ENCODE peak calls at places on chromosome 2, in eight cellular contexts. P is body of pancreas, Q is fibroblast of villous mesenchyme, H is GM13976, J is epithelial cell of prostate, G is upper lobe of right lung, K is left cardiac atrium, T is PC-3. Y is an unnamed sample.

GRCh38 chr2:1744446-1745170 is at the start of gene PXDN:
- DNase-seq in P (no peak), Q (peak; percentile 82), H (no peak), J (no peak), G (peak; percentile 69), K (peak; percentile 73), T (peak; percentile 67), Y (no peak)

GRCh38 chr2:240650254-240650965 is 25.1 kb downstream of the GPR35 start:
- DNase-seq in P (no peak), Q (no peak), H (no peak), J (no peak), G (no peak), K (no peak), T (no peak), Y (no peak)

GRCh38 chr2:240557808-240558207 is at the start of gene ANKMY1:
- DNase-seq in P (peak; percentile 70), Q (peak; percentile 72), H (peak; percentile 86), J (no peak), G (peak; percentile 91), K (peak; percentile 84), T (peak; percentile 53), Y (peak; percentile 47)

GRCh38 chr2:47652041-47652713 is 130.8 kb upstream of the MSH6 start:
- DNase-seq in P (no peak), Q (no peak), H (no peak), J (no peak), G (peak; percentile 37), K (no peak), T (no peak), Y (no peak)

GRCh38 chr2:192070099-192070498 is 124.6 kb downstream of the TMEFF2 start:
- DNase-seq in P (no peak), Q (peak; percentile 16), H (no peak), J (no peak), G (no peak), K (no peak), T (peak; percentile 16), Y (no peak)

GRCh38 chr2:105578166-105578565 is 166.5 kb upstream of the NCK2 start:
- DNase-seq in P (no peak), Q (no peak), H (no peak), J (no peak), G (no peak), K (no peak), T (no peak), Y (no peak)

GRCh38 chr2:65453916-65454315 is 21.5 kb upstream of the SPRED2 start:
- DNase-seq in P (no peak), Q (no peak), H (no peak), J (no peak), G (no peak), K (no peak), T (peak; percentile 81), Y (no peak)

GRCh38 chr2:32135409-32135808 is 30.3 kb upstream of the SLC30A6 start:
- DNase-seq in P (peak; percentile 57), Q (peak; percentile 69), H (peak; percentile 41), J (peak; percentile 6), G (peak; percentile 33), K (no peak), T (peak; percentile 89), Y (no peak)

GRCh38 chr2:223459328-223459939 is 142.7 kb downstream of the SCG2 start:
- DNase-seq in P (no peak), Q (peak; percentile 57), H (no peak), J (no peak), G (no peak), K (no peak), T (peak; percentile 62), Y (no peak)

GRCh38 chr2:188078544-188078943 is 213.1 kb upstream of the GULP1 start:
- DNase-seq in P (no peak), Q (no peak), H (no peak), J (no peak), G (no peak), K (no peak), T (no peak), Y (no peak)

GRCh38 chr2:168194784-168195522 is 52.4 kb downstream of the STK39 start:
- DNase-seq in P (no peak), Q (no peak), H (peak; percentile 58), J (no peak), G (no peak), K (no peak), T (no peak), Y (no peak)

Y was measured in CD8-positive, alpha-beta memory T cell.